ENCODE peak calls at places on chromosome 22, in six cellular contexts. E is fibroblast of villous mesenchyme; J is left kidney; G is stimulated activated CD4-positive, alpha-beta T cell treated with anti-CD3 and anti-CD28 coated beads, Interleukin-1b, Interleukin-23, amount 100 ng/mL, for 1 hour; D is activated CD8-positive, alpha-beta memory T cell treated with anti-CD3 and anti-CD28 coated beads for 4 hours; M is prostate gland. W is an unnamed sample.

GRCh38 chr22:48670747-48671146 is 1156.9 kb downstream of the BRD1 start:
- DNase-seq in J (peak), E (no peak), D (no peak), M (peak), G (no peak), W (no peak)

GRCh38 chr22:19065298-19065859 is 56.8 kb downstream of the DGCR2 start:
- DNase-seq in D (no peak), G (no peak), M (no peak), E (no peak), J (no peak), W (no peak)

GRCh38 chr22:38327805-38328204 is 10.6 kb upstream of the CSNK1E start:
- DNase-seq in J (no peak), D (no peak), E (peak), G (no peak), M (no peak), W (no peak)

GRCh38 chr22:29152381-29153138 is 53.1 kb upstream of the EMID1 start:
- DNase-seq in M (no peak), D (no peak), E (no peak), G (no peak), J (peak), W (no peak)

GRCh38 chr22:50236731-50237409 is 8.0 kb downstream of the TUBGCP6 start:
- DNase-seq in G (no peak), D (no peak), J (peak), M (no peak), E (peak), W (no peak)

GRCh38 chr22:49996192-49996531 is 16.4 kb downstream of the IL17REL start:
- DNase-seq in G (no peak), E (no peak), J (no peak), D (no peak), M (no peak), W (no peak)

GRCh38 chr22:44464000-44464399 is 34.0 kb downstream of the RTL6 start:
- DNase-seq in M (no peak), J (no peak), G (no peak), D (no peak), E (no peak), W (no peak)

GRCh38 chr22:37212174-37212906 is at the start of gene SSTR3:
- DNase-seq in E (no peak), J (peak), M (no peak), G (no peak), D (no peak), W (no peak)

GRCh38 chr22:36940676-36941075 is 27.2 kb downstream of the CSF2RB start:
- DNase-seq in E (no peak), M (no peak), G (no peak), J (no peak), D (no peak), W (no peak)

GRCh38 chr22:20494978-20495860 is at the start of gene KLHL22:
- DNase-seq in D (no peak), J (peak), G (no peak), E (peak), M (no peak), W (no peak)

GRCh38 chr22:48440176-48440575 is 1387.5 kb downstream of the BRD1 start:
- DNase-seq in G (no peak), M (no peak), E (no peak), D (no peak), J (no peak), W (no peak)

GRCh38 chr22:17738386-17739128 is 35.7 kb downstream of the BID start:
- DNase-seq in M (no peak), E (no peak), J (no peak), D (no peak), G (no peak), W (no peak)

GRCh38 chr22:49961601-49962011 is 1.0 kb downstream of the PIM3 start:
- DNase-seq in E (no peak), G (no peak), D (no peak), M (no peak), J (no peak), W (no peak)

GRCh38 chr22:44298331-44299087 is 14.2 kb downstream of the SHISAL1 start:
- DNase-seq in E (no peak), D (no peak), G (no peak), M (no peak), J (peak), W (no peak)

GRCh38 chr22:30314918-30315317 is 11.8 kb downstream of the TBC1D10A start:
- DNase-seq in E (peak), M (no peak), D (peak), J (no peak), G (no peak), W (peak)

GRCh38 chr22:33720166-33720878 is 200.0 kb downstream of the LARGE1 start:
- DNase-seq in D (no peak), J (no peak), M (no peak), G (no peak), E (no peak), W (no peak)

GRCh38 chr22:48098243-48098935 is 1335.9 kb downstream of the TBC1D22A start:
- DNase-seq in E (no peak), J (no peak), M (no peak), G (no peak), D (no peak), W (no peak)

GRCh38 chr22:18095101-18095805 is 15.4 kb upstream of the TUBA8 start:
- DNase-seq in G (no peak), M (no peak), J (no peak), D (no peak), E (peak), W (no peak)

GRCh38 chr22:30743257-30744020 is 48.8 kb downstream of the OSBP2 start:
- DNase-seq in E (no peak), M (no peak), G (no peak), J (no peak), D (no peak), W (no peak)

GRCh38 chr22:19991645-19992451 is 24.8 kb downstream of the ARVCF start:
- DNase-seq in J (no peak), E (no peak), M (no peak), G (no peak), D (no peak), W (no peak)

GRCh38 chr22:26981111-26981510 is 323.7 kb downstream of the MIAT start:
- DNase-seq in M (no peak), E (no peak), J (peak), D (no peak), G (no peak), W (no peak)

GRCh38 chr22:38028344-38029130 is 28.7 kb upstream of the PICK1 start:
- DNase-seq in D (no peak), J (no peak), M (no peak), G (no peak), E (no peak), W (no peak)